ENCODE peak calls at places on chromosomes 11 and 22, in nine cellular contexts. Y, F, C, I, V, A, S, L and K are unnamed samples. For H3K27me3, the result is how much of the 10 kb centered on the place peaks cover.

GRCh38 chr11:116421529-116422185 is 351.1 kb downstream of the BUD13 start:
- DNase-seq in Y (no peak), F (no peak), C (no peak), I (no peak), V (no peak), A (no peak), S (no peak), L (no peak), K (no peak)

GRCh38 chr11:106706355-106706754 is 311.9 kb downstream of the GUCY1A2 start:
- DNase-seq in Y (peak), F (no peak), C (peak), I (no peak), V (no peak), A (no peak), S (no peak), L (no peak), K (no peak)

GRCh38 chr11:122100222-122101080 is 15.6 kb downstream of the BLID start:
- DNase-seq in Y (peak), F (peak), C (peak), I (peak), V (no peak), A (no peak), S (no peak), L (no peak), K (no peak)

GRCh38 chr11:2795491-2795991 is 90.0 kb downstream of the CDKN1C start:
- DNase-seq in Y (no peak), F (no peak), C (no peak), I (no peak), V (peak), A (no peak), S (peak), L (no peak), K (no peak)

GRCh38 chr22:24759765-24760164 is 14.8 kb downstream of the PIWIL3 start:
- DNase-seq in Y (no peak), F (no peak), C (no peak), I (no peak), V (no peak), A (no peak), S (no peak), L (no peak), K (no peak)

GRCh38 chr11:12235945-12236743 is 125.8 kb downstream of the MICAL2 start:
- DNase-seq in Y (peak), F (no peak), C (peak), I (no peak), V (no peak), A (peak), S (peak), L (peak), K (peak)

GRCh38 chr11:47553417-47553746 is 450 bp upstream of the CELF1 start:
- DNase-seq in Y (peak), F (no peak), C (no peak), I (no peak), V (no peak), A (no peak), S (no peak), L (no peak), K (no peak)

GRCh38 chr11:1936781-1937615 is 10.1 kb upstream of the MRPL23 start:
- DNase-seq in Y (no peak), F (peak), C (no peak), I (peak), V (no peak), A (no peak), S (peak), L (no peak), K (no peak)

GRCh38 chr11:6199174-6199810 is at the start of gene OR52W1:
- DNase-seq in Y (no peak), F (no peak), C (no peak), I (no peak), V (no peak), A (no peak), S (no peak), L (no peak), K (no peak)

GRCh38 chr11:77705877-77706579 is 68.4 kb upstream of the CLNS1A start:
- DNase-seq in Y (no peak), F (no peak), C (no peak), I (no peak), V (no peak), A (no peak), S (no peak), L (no peak), K (no peak)

GRCh38 chr11:118078972-118079411 is 2.1 kb downstream of the TMPRSS4 start:
- DNase-seq in Y (no peak), F (no peak), C (no peak), I (no peak), V (no peak), A (no peak), S (no peak), L (no peak), K (no peak)

GRCh38 chr22:18975434-18976196 is 39.5 kb upstream of the PRODH start:
- DNase-seq in Y (no peak), F (no peak), C (no peak), I (no peak), V (no peak), A (no peak), S (no peak), L (no peak), K (no peak)

GRCh38 chr22:21816787-21817496 is 50.5 kb downstream of the MAPK1 start:
- DNase-seq in Y (peak), F (no peak), C (peak), I (no peak), V (no peak), A (no peak), S (peak), L (no peak), K (peak)

GRCh38 chr11:105862736-105863367 is 159.2 kb downstream of the MSANTD4 start:
- DNase-seq in Y (peak), F (no peak), C (peak), I (no peak), V (no peak), A (no peak), S (no peak), L (no peak), K (peak)

GRCh38 chr22:22196833-22197477 is 47.6 kb upstream of the VPREB1 start:
- DNase-seq in Y (no peak), F (no peak), C (no peak), I (no peak), V (no peak), A (no peak), S (no peak), L (no peak), K (no peak)

GRCh38 chr11:91163619-91164451 is 941.0 kb upstream of the CHORDC1 start:
- DNase-seq in Y (no peak), F (no peak), C (peak), I (no peak), V (no peak), A (no peak), S (no peak), L (no peak), K (no peak)

GRCh38 chr11:1205121-1205986 is 17.5 kb upstream of the MUC5B start:
- DNase-seq in Y (no peak), F (peak), C (no peak), I (no peak), V (peak), A (no peak), S (peak), L (peak), K (no peak)

GRCh38 chr11:20452585-20452984 is 65.1 kb downstream of the PRMT3 start:
- DNase-seq in Y (no peak), F (no peak), C (no peak), I (no peak), V (no peak), A (no peak), S (no peak), L (no peak), K (no peak)

GRCh38 chr11:119262668-119263351 is 54.1 kb downstream of the MCAM start:
- DNase-seq in Y (peak), F (no peak), C (no peak), I (no peak), V (no peak), A (no peak), S (no peak), L (no peak), K (peak)

GRCh38 chr11:114259124-114259526 is 37.1 kb upstream of the NNMT start:
- DNase-seq in Y (no peak), F (peak), C (no peak), I (no peak), V (no peak), A (no peak), S (no peak), L (no peak), K (no peak)

GRCh38 chr22:47124451-47124881 is 362.0 kb downstream of the TBC1D22A start:
- DNase-seq in Y (no peak), F (peak), C (no peak), I (no peak), V (no peak), A (no peak), S (no peak), L (no peak), K (no peak)

GRCh38 chr11:103537904-103538502 is 428.8 kb downstream of the DYNC2H1 start:
- DNase-seq in Y (peak), F (no peak), C (peak), I (no peak), V (no peak), A (no peak), S (no peak), L (peak), K (no peak)

GRCh38 chr11:59173964-59174663 is 2.2 kb downstream of the DTX4 start:
- DNase-seq in Y (peak), F (no peak), C (peak), I (no peak), V (no peak), A (no peak), S (no peak), L (peak), K (no peak)

GRCh38 chr22:44755956-44756361 is 3.6 kb downstream of the ARHGAP8 start:
- DNase-seq in Y (no peak), F (no peak), C (no peak), I (no peak), V (peak), A (no peak), S (no peak), L (no peak), K (no peak)

GRCh38 chr11:62130498-62131464 is 7.0 kb downstream of the INCENP start:
- DNase-seq in Y (no peak), F (no peak), C (no peak), I (no peak), V (no peak), A (no peak), S (no peak), L (no peak), K (no peak)

GRCh38 chr11:118485273-118485672 is 42.0 kb upstream of the TTC36 start:
- DNase-seq in Y (peak), F (no peak), C (no peak), I (no peak), V (no peak), A (no peak), S (no peak), L (no peak), K (no peak)

GRCh38 chr11:65574147-65574962 is 1.5 kb upstream of the EHBP1L1 start:
- DNase-seq in Y (peak), F (peak), C (peak), I (peak), V (peak), A (peak), S (peak), L (peak), K (peak)

GRCh38 chr11:2140411-2141400 is 1.5 kb upstream of the IGF2 start:
- DNase-seq in Y (no peak), F (no peak), C (peak), I (no peak), V (no peak), A (no peak), S (no peak), L (no peak), K (no peak)

GRCh38 chr11:1549355-1550330 is 22.4 kb downstream of the DUSP8 start:
- DNase-seq in Y (no peak), F (no peak), C (no peak), I (no peak), V (no peak), A (no peak), S (no peak), L (no peak), K (no peak)

GRCh38 chr22:50519151-50519550 is 6.2 kb downstream of the SCO2 start:
- DNase-seq in Y (no peak), F (no peak), C (no peak), I (peak), V (no peak), A (no peak), S (no peak), L (no peak), K (no peak)

GRCh38 chr11:87463486-87464102 is 425.9 kb downstream of the TMEM135 start:
- DNase-seq in Y (peak), F (no peak), C (peak), I (no peak), V (no peak), A (no peak), S (no peak), L (no peak), K (no peak)

GRCh38 chr11:14974723-14975587 is 2.8 kb upstream of the CALCA start:
- DNase-seq in Y (peak), F (peak), C (peak), I (no peak), V (no peak), A (peak), S (peak), L (peak), K (peak)

GRCh38 chr11:63991558-63991957 is 5.3 kb downstream of the OTUB1 start:
- DNase-seq in Y (no peak), F (no peak), C (no peak), I (no peak), V (no peak), A (no peak), S (no peak), L (no peak), K (no peak)

GRCh38 chr11:77619576-77620198 is 17.9 kb downstream of the CLNS1A start:
- DNase-seq in Y (peak), F (no peak), C (peak), I (no peak), V (no peak), A (no peak), S (no peak), L (peak), K (peak)

GRCh38 chr11:36037031-36037430 is 93.2 kb downstream of the LDLRAD3 start:
- DNase-seq in Y (peak), F (peak), C (peak), I (no peak), V (peak), A (no peak), S (no peak), L (no peak), K (no peak)

GRCh38 chr22:39942433-39943213 is 17.6 kb upstream of the TMA7B start:
- DNase-seq in Y (no peak), F (no peak), C (no peak), I (no peak), V (no peak), A (no peak), S (no peak), L (no peak), K (no peak)

GRCh38 chr22:26398741-26399153 is 30.3 kb upstream of the ASPHD2 start:
- DNase-seq in Y (peak), F (peak), C (peak), I (peak), V (no peak), A (peak), S (peak), L (peak), K (peak)

GRCh38 chr22:50463188-50463900 is 11.5 kb downstream of the SBF1 start:
- DNase-seq in Y (no peak), F (no peak), C (no peak), I (no peak), V (no peak), A (no peak), S (no peak), L (no peak), K (no peak)

DNA sequence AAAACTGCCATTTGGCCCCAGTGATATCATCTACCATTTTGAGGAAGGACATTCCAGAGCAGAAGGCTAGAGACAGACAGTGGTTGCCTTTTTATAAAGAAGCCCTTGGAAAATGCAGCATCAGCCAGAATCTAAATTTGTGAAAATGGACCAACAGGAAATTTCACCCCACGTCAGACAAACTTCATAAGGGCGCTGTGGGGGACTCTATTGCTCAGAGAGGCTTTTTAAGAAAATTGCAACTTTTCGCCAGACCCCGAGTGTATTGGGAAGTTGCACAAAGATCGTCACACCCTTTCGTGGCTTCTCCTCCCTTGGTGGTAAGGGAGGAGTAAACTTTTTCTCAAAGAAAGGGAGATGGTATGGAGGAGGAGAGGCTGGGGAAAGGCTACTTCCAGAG is 12.3 kb upstream of the ALX4 start:
- DNase-seq in Y (no peak), F (no peak), C (no peak), I (no peak), V (no peak), A (no peak), S (no peak), L (no peak), K (no peak)
- H3K27me3 ChIP-seq in Y (half or more), F (half or more), C (half or more), I (under half), V (half or more), A (half or more), S (under half), L (half or more), K (under half)

GRCh38 chr22:27502327-27502726 is 299.2 kb downstream of the MN1 start:
- DNase-seq in Y (no peak), F (no peak), C (no peak), I (no peak), V (no peak), A (no peak), S (no peak), L (peak), K (no peak)
- H3K27me3 ChIP-seq in Y (under half), F (under half), C (under half), I (under half), V (under half), A (under half), S (under half), L (under half), K (under half)

DNA sequence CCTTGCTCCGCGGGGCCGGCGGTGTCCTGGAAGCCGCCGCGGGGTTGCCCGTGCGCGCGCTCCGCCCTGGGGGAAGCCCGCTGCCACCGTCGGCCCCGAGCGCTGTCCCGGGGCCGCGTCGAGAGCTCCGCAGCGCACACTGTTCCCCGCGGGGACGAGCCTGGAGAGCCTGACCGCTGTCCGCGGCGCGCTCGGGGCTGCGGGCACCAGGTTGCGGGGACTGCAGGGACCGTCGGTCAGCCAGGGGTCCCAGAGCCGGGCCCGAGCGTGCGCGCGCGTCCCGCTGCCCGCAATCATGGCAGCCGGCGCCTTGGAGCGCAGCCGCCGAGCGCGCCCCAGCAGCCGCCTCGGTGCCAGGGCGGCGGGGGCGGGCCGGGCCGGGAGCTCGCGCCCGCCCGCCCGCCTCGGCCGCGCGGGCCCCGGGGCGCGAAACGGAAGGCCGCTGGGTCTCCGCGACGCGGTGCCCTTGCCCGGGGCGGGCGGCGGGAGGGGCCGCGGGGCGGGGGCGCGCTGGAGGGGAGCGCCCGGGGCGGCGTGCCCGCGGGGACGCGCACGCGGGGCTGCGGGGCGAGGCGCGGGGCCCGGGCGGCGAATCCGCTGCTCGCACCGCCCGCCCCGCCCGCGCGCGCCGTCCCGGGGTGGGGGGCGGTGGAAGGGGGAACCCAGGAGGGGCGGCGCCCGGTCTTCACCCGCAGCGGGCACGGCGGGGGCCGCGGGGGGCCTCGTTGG is 79.4 kb upstream of the PPARA start:
- DNase-seq in Y (peak), F (peak), C (peak), I (peak), V (peak), A (peak), S (peak), L (peak), K (peak)
- H3K27me3 ChIP-seq in Y (under half), F (under half), C (under half), I (under half), V (under half), A (under half), S (under half), L (under half), K (under half)

GRCh38 chr11:124725719-124726105 is 14.0 kb upstream of the NRGN start:
- DNase-seq in Y (peak), F (no peak), C (no peak), I (no peak), V (no peak), A (no peak), S (no peak), L (no peak), K (no peak)
- H3K27me3 ChIP-seq in Y (half or more), F (half or more), C (half or more), I (under half), V (under half), A (under half), S (under half), L (under half), K (under half)